ENCODE peak calls at places on chromosomes 7 and 10, in four cellular contexts. Z is activated CD4-positive, alpha-beta T cell treated with anti-CD3 and anti-CD28 coated beads for 4 hours; D is GM18507; G is fibroblast of villous mesenchyme. I is an unnamed sample.

GRCh38 chr10:33117816-33118215 is 159.8 kb upstream of the ITGB1 start:
- DNase-seq in Z (peak), D (no peak), G (no peak), I (no peak)

GRCh38 chr7:112898432-112899290 is 108.5 kb upstream of the TMEM168 start:
- DNase-seq in Z (no peak), D (no peak), G (peak), I (peak)

GRCh38 chr7:85695041-85695990 is 508.5 kb upstream of the SEMA3D start:
- DNase-seq in Z (no peak), D (no peak), G (no peak), I (peak)

GRCh38 chr10:71217266-71218045 is 5.1 kb downstream of the UNC5B start:
- DNase-seq in Z (no peak), D (no peak), G (no peak), I (no peak)

GRCh38 chr10:102735065-102735562 is 8.6 kb upstream of the WBP1L start:
- DNase-seq in Z (no peak), D (no peak), G (no peak), I (no peak)

GRCh38 chr7:2158331-2159175 is 74.2 kb downstream of the MAD1L1 start:
- DNase-seq in Z (no peak), D (no peak), G (no peak), I (no peak)

GRCh38 chr7:149562602-149563001 is 65.0 kb upstream of the ZNF746 start:
- DNase-seq in Z (no peak), D (no peak), G (peak), I (peak)

GRCh38 chr10:117622471-117623184 is 80.1 kb downstream of the EMX2 start:
- DNase-seq in Z (no peak), D (no peak), G (no peak), I (no peak)

GRCh38 chr7:134798155-134798554 is 18.7 kb downstream of the CALD1 start:
- DNase-seq in Z (no peak), D (no peak), G (no peak), I (no peak)

GRCh38 chr7:42232275-42232674 is 4.7 kb downstream of the GLI3 start:
- DNase-seq in Z (no peak), D (no peak), G (peak), I (no peak)

GRCh38 chr10:61136151-61136550 is 192.2 kb upstream of the RHOBTB1 start:
- DNase-seq in Z (no peak), D (no peak), G (no peak), I (peak)

GRCh38 chr7:103117016-103117415 is 31.9 kb downstream of the NAPEPLD start:
- DNase-seq in Z (no peak), D (no peak), G (no peak), I (no peak)

GRCh38 chr10:21398549-21399345 is 126.7 kb downstream of the SKIDA1 start:
- DNase-seq in Z (no peak), D (no peak), G (peak), I (no peak)

GRCh38 chr7:86911703-86912102 is 147.8 kb downstream of the ELAPOR2 start:
- DNase-seq in Z (no peak), D (no peak), G (no peak), I (no peak)

GRCh38 chr7:102425639-102426267 is 7.6 kb upstream of the ORAI2 start:
- DNase-seq in Z (peak), D (peak), G (peak), I (peak)

GRCh38 chr10:5094265-5095205 is at the start of gene AKR1C3:
- DNase-seq in Z (no peak), D (no peak), G (peak), I (peak)

GRCh38 chr10:12640026-12640425 is 290.7 kb downstream of the CAMK1D start:
- DNase-seq in Z (no peak), D (no peak), G (no peak), I (no peak)

GRCh38 chr10:81248846-81249245 is 626.1 kb upstream of the NRG3 start:
- DNase-seq in Z (no peak), D (no peak), G (peak), I (no peak)

GRCh38 chr10:91077549-91078017 is 142.9 kb upstream of the PCGF5 start:
- DNase-seq in Z (no peak), D (no peak), G (peak), I (peak)

I was measured in choroid plexus epithelial cell.